ENCODE peak calls at places on chromosomes 13 and 19, in four cellular contexts. B is HS-5, Y is amniotic epithelial cell, C is neural progenitor cell. I is an unnamed sample.
A peak's percentile ranks its signal among the peaks of the same experiment; 100 is the strongest.

GRCh38 chr19:13640611-13641010 is 123.7 kb upstream of the MRI1 start:
- DNase-seq in C (no peak), B (no peak), Y (no peak), I (no peak)

GRCh38 chr13:65943711-65944110 is 1286.4 kb downstream of the PCDH9 start:
- DNase-seq in Y (peak; percentile 33), C (no peak), B (no peak), I (peak; percentile 44)

GRCh38 chr13:72457151-72457550 is 270.3 kb downstream of the MZT1 start:
- DNase-seq in Y (no peak), B (no peak), C (no peak), I (no peak)

GRCh38 chr19:3945838-3946237 is 13.0 kb downstream of the NMRK2 start:
- DNase-seq in Y (peak; percentile 55), C (no peak), B (no peak), I (no peak)

GRCh38 chr19:35696835-35697234 is 7.5 kb upstream of the ZBTB32 start:
- DNase-seq in Y (no peak), C (no peak), B (no peak), I (no peak)

GRCh38 chr19:2455481-2456300 is 1.1 kb downstream of the LMNB2 start:
- DNase-seq in B (no peak), Y (no peak), C (peak; percentile 53), I (no peak)

GRCh38 chr19:45151821-45152503 is 8.8 kb downstream of the NKPD1 start:
- DNase-seq in B (no peak), C (peak; percentile 21), Y (no peak), I (no peak)

GRCh38 chr19:33040994-33041827 is 23.5 kb downstream of the RHPN2 start:
- DNase-seq in Y (peak; percentile 29), C (no peak), B (no peak), I (peak; percentile 25)

GRCh38 chr13:51405176-51405575 is 47.7 kb downstream of the INTS6 start:
- DNase-seq in C (no peak), Y (no peak), B (no peak), I (no peak)

GRCh38 chr13:97715763-97716162 is 237.7 kb upstream of the IPO5 start:
- DNase-seq in C (no peak), Y (no peak), B (no peak), I (no peak)

GRCh38 chr19:47444388-47444821 is 25.1 kb upstream of the MEIS3 start:
- DNase-seq in C (peak; percentile 80), B (no peak), Y (no peak), I (no peak)

GRCh38 chr19:45469835-45470146 is 2.0 kb downstream of the FOSB start:
- DNase-seq in C (no peak), B (no peak), Y (no peak), I (no peak)

GRCh38 chr13:76425930-76426329 is 460.3 kb downstream of the KCTD12 start:
- DNase-seq in C (no peak), Y (peak; percentile 74), B (peak; percentile 5), I (peak; percentile 65)

GRCh38 chr19:46599716-46600392 is 1.3 kb upstream of the CALM3 start:
- DNase-seq in Y (no peak), C (no peak), B (no peak), I (no peak)

GRCh38 chr19:38310279-38310670 is 5.5 kb downstream of the YIF1B start:
- DNase-seq in Y (no peak), B (no peak), C (no peak), I (no peak)

GRCh38 chr13:69618838-69619237 is 488.8 kb upstream of the ATXN8OS start:
- DNase-seq in Y (no peak), B (no peak), C (no peak), I (no peak)

GRCh38 chr19:2552859-2553258 is 76.9 kb downstream of the GADD45B start:
- DNase-seq in C (no peak), Y (no peak), B (no peak), I (no peak)

GRCh38 chr19:46958542-46958941 is 61.1 kb upstream of the NPAS1 start:
- DNase-seq in C (peak; percentile 24), B (peak; percentile 56), Y (peak; percentile 79), I (peak; percentile 39)